ENCODE peak calls at places on chromosomes 6 and 20, in five cellular contexts. Z is lower lobe of right lung, O is transverse colon, D is PC-3, B is psoas muscle. T is an unnamed sample. For H3K4me1 and H3K27me3, the result is how much of the 10 kb centered on the place peaks cover.

GRCh38 chr20:34537651-34538050 is 20.9 kb upstream of the MAP1LC3A start:
- DNase-seq in D (no peak), O (no peak), Z (peak), B (no peak), T (no peak)

GRCh38 chr6:89260832-89261231 is 43.7 kb upstream of the GABRR1 start:
- DNase-seq in D (no peak), Z (no peak), B (no peak), O (no peak), T (no peak)

GRCh38 chr20:23167436-23167835 is 81.3 kb upstream of the CD93 start:
- DNase-seq in O (no peak), D (peak), Z (no peak), B (no peak), T (no peak)

GRCh38 chr6:106609699-106610098 is 19.6 kb downstream of the RTN4IP1 start:
- DNase-seq in O (peak), D (peak), B (no peak), Z (no peak), T (no peak)

GRCh38 chr6:122722746-122723145 is 56.8 kb upstream of the FABP7 start:
- DNase-seq in Z (no peak), O (no peak), D (no peak), B (no peak), T (no peak)

GRCh38 chr20:5825136-5825719 is 75.0 kb downstream of the SHLD1 start:
- DNase-seq in D (no peak), O (no peak), Z (no peak), B (no peak), T (no peak)

GRCh38 chr20:54076259-54076658 is 5.9 kb upstream of the BCAS1 start:
- DNase-seq in D (peak), O (no peak), B (no peak), Z (no peak), T (no peak)

GRCh38 chr6:105432797-105433196 is 29.9 kb upstream of the PREP start:
- DNase-seq in B (no peak), D (peak), O (no peak), Z (no peak), T (no peak)

GRCh38 chr6:133918208-133918930 is 29.5 kb downstream of the TCF21 start:
- DNase-seq in Z (no peak), D (no peak), O (no peak), B (no peak), T (no peak)

DNA sequence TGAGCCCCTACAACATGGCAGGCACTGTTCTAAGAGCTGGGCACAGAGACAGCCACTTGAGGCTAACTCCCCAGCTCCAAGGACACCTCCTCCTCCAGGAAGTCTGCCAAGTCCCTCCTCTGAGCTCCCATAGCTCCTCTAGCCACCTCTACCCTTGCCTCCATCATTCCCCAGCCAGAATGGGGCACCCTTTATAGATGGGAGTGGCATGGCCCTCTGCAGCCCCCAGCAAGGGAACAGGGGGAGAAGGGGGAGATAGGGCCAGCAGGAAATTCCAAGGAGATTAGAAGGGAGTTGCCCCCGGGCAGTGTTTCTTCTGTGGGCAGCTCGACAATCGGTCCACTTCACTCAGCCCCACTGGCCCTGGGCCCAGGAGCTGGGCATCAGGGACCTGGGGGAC is 19.7 kb upstream of the TLDC2 start:
- DNase-seq in Z (no peak), O (no peak), B (no peak), D (peak), T (peak)
- H3K4me1 ChIP-seq in Z (half or more), O (under half), B (under half), D (under half), T (half or more)

GRCh38 chr20:62143976-62144825 is 632 bp downstream of the SS18L1 start:
- DNase-seq in D (peak), B (peak), Z (peak), O (peak), T (peak)
- TF ChIP-seq CTCF in D (no peak), B (no peak), Z (no peak), O (no peak), T (no peak)

GRCh38 chr20:62707981-62708521 is 585 bp upstream of the NTSR1 start:
- DNase-seq in D (peak), B (peak), O (no peak), Z (no peak), T (no peak)

GRCh38 chr20:62710221-62710885 is 1.7 kb downstream of the NTSR1 start:
- DNase-seq in B (no peak), D (no peak), Z (no peak), O (no peak), T (no peak)

GRCh38 chr20:62710886-62711702 is 2.5 kb downstream of the NTSR1 start:
- DNase-seq in O (peak), B (no peak), D (peak), Z (no peak), T (no peak)

GRCh38 chr20:62708591-62709536 is at the start of gene NTSR1:
- DNase-seq in Z (no peak), O (no peak), B (no peak), D (no peak), T (no peak)

DNA sequence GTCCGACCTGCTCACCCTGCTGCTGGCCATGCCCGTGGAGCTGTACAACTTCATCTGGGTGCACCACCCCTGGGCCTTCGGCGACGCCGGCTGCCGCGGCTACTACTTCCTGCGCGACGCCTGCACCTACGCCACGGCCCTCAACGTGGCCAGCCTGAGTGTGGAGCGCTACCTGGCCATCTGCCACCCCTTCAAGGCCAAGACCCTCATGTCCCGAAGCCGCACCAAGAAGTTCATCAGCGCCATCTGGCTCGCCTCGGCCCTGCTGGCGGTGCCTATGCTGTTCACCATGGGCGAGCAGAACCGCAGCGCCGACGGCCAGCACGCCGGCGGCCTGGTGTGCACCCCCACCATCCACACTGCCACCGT is 885 bp downstream of the NTSR1 start:
- DNase-seq in O (no peak), D (no peak), B (no peak), Z (no peak), T (no peak)
- H3K27me3 ChIP-seq in O (half or more), D (under half), B (half or more), Z (half or more), T (under half)

GRCh38 chr6:41942045-41942851 is 640 bp upstream of the CCND3 start:
- DNase-seq in Z (no peak), O (no peak), D (no peak), B (no peak), T (no peak)
- H3K4me1 ChIP-seq in Z (half or more), O (under half), D (under half), B (under half), T (under half)

DNA sequence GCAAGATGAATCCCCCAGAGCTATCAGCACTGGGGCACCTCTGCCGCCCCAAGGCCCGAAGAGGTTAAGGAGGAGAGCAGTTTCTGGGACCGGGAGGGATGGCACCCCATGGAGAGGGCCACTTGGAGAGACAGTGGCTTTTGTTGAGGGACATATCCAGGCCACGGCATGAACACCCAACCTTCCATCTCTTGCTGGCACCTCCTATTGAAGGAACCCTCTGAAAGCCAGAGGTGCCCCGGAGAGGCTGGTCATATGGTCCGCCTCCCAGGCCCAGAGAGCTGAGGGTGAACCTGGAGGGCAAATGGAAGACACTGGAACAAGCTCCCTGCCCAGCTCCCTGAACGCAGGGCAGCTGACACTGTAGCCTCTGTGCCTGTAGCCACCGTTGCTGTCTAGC is 167.0 kb downstream of the NFATC2 start:
- DNase-seq in B (no peak), D (no peak), Z (no peak), O (no peak), T (no peak)
- TF ChIP-seq CTCF in B (no peak), D (no peak), Z (no peak), O (no peak), T (no peak)

GRCh38 chr6:127690588-127690987 is 113.6 kb downstream of the C6orf58 start:
- DNase-seq in B (no peak), O (no peak), Z (no peak), D (no peak), T (no peak)
- H3K27me3 ChIP-seq in B (under half), O (under half), Z (under half), D (under half), T (under half)

DNA sequence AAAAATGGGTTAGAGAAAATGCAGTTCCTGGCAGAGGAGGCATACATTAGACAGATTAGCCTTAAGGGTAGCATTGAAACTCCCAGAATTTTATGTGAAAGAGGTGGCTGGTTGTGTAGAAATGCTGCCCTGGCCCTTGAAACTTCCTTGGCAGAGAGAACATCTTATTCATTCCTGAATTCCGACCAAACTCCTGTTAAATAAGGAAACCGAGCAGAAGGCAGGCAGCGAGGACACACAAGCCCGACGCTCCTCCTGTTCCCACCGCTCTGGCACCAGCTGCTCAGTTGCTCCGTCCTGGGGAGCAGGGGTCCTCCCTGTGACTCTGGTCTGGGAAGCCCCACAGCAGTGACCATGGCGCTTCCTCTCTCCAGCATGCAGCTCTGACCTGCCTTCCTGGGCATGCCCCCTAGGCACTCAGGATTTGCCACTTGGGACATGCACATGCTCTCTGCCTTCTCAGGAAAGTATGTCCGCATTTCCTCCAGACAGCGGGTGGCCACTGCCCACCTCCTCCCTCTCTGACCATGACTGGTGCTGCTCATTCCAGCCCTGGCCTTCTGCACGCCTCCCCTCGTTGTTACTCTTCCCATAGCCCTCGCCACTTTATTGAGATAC is 35.2 kb upstream of the CLDN20 start:
- DNase-seq in D (no peak), O (no peak), Z (no peak), B (no peak), T (no peak)
- H3K4me1 ChIP-seq in D (under half), O (under half), Z (under half), B (under half), T (under half)

GRCh38 chr20:15594296-15594695 is 979.0 kb downstream of the KIF16B start:
- DNase-seq in B (no peak), Z (no peak), O (no peak), D (peak), T (no peak)

GRCh38 chr20:15597306-15597705 is 975.9 kb downstream of the KIF16B start:
- DNase-seq in B (no peak), Z (no peak), O (no peak), D (no peak), T (no peak)

GRCh38 chr20:15596220-15596875 is 976.9 kb downstream of the KIF16B start:
- DNase-seq in Z (peak), D (no peak), O (no peak), B (no peak), T (no peak)

DNA sequence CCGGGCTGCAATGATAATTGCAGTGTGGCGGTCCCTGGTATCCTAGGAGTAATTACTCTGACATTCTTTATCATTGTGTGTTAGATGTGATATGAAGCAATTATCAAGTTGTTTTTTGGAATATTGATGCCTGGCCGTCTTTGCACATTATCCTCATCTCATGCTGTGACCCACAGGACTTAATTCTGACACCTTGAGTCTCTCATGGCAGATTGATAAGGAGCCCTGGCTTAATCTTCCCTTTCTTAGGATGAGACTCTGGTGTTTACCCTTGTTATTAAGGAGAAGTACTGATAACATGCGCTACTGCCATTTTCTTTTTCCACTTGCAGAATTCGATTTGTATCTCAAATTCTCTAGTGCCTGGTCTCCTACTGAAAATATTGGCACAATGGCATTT is 980.2 kb downstream of the KIF16B start:
- DNase-seq in O (no peak), D (no peak), B (no peak), Z (no peak), T (no peak)
- TF ChIP-seq CTCF in O (no peak), D (no peak), B (no peak), Z (no peak), T (no peak)

GRCh38 chr20:59222982-59223610 is 59.5 kb downstream of the ZNF831 start:
- DNase-seq in Z (no peak), B (no peak), D (peak), O (no peak), T (no peak)

GRCh38 chr20:59221881-59222238 is 58.2 kb downstream of the ZNF831 start:
- DNase-seq in O (no peak), B (no peak), Z (no peak), D (no peak), T (no peak)

GRCh38 chr20:59220161-59220560 is 56.5 kb downstream of the ZNF831 start:
- DNase-seq in B (no peak), D (no peak), Z (no peak), O (no peak), T (no peak)

GRCh38 chr20:59222239-59222981 is 58.8 kb downstream of the ZNF831 start:
- DNase-seq in B (peak), O (peak), D (peak), Z (peak), T (peak)

GRCh38 chr20:59221049-59221748 is 57.6 kb downstream of the ZNF831 start:
- DNase-seq in Z (no peak), B (no peak), D (peak), O (no peak), T (peak)
- H3K27me3 ChIP-seq in Z (under half), B (under half), D (half or more), O (under half), T (under half)